ENCODE peak calls at places on chromosome 20, in six cellular contexts. O is A549, Q is HepG2, V is SK-N-SH, Z is H1, T is GM12878. M is an unnamed sample.

GRCh38 chr20:59026904-59027745 is 5.0 kb downstream of the ATP5F1E start:
- DNase-seq in O (no peak), Q (no peak), V (no peak), Z (no peak), T (no peak), M (no peak)

GRCh38 chr20:24934716-24935115 is 14.4 kb upstream of the CST7 start:
- DNase-seq in O (no peak), Q (no peak), V (no peak), Z (no peak), T (no peak), M (no peak)

GRCh38 chr20:21099653-21100589 is 6.2 kb downstream of the LINC00237 start:
- DNase-seq in O (no peak), Q (no peak), V (peak; percentile 59), Z (no peak), T (no peak), M (peak; percentile 4)

GRCh38 chr20:36474563-36474962 is 66.8 kb upstream of the MYL9 start:
- DNase-seq in O (no peak), Q (no peak), V (no peak), Z (no peak), T (no peak), M (no peak)

GRCh38 chr20:59836768-59837167 is 96.7 kb downstream of the SYCP2 start:
- DNase-seq in O (no peak), Q (no peak), V (no peak), Z (no peak), T (no peak), M (no peak)

GRCh38 chr20:50628326-50628725 is 63.0 kb downstream of the RIPOR3 start:
- DNase-seq in O (no peak), Q (peak; percentile 33), V (peak; percentile 73), Z (no peak), T (no peak), M (no peak)

GRCh38 chr20:64110411-64111068 is 3.2 kb upstream of the NPBWR2 start:
- DNase-seq in O (no peak), Q (no peak), V (peak; percentile 33), Z (no peak), T (no peak), M (no peak)

GRCh38 chr20:42754713-42755112 is 435.0 kb downstream of the PTPRT start:
- DNase-seq in O (no peak), Q (no peak), V (no peak), Z (no peak), T (no peak), M (no peak)

GRCh38 chr20:58795181-58795922 is 55.4 kb downstream of the GNAS-AS1 start:
- DNase-seq in O (no peak), Q (no peak), V (no peak), Z (no peak), T (no peak), M (no peak)

GRCh38 chr20:2692036-2692885 is at the start of gene EBF4:
- DNase-seq in O (peak; percentile 69), Q (no peak), V (peak; percentile 99), Z (no peak), T (no peak), M (no peak)

GRCh38 chr20:31721408-31722332 is 998 bp downstream of the BCL2L1 start:
- DNase-seq in O (no peak), Q (no peak), V (no peak), Z (no peak), T (no peak), M (no peak)

GRCh38 chr20:12875510-12875909 is 133.3 kb upstream of the SPTLC3 start:
- DNase-seq in O (no peak), Q (peak; percentile 35), V (no peak), Z (no peak), T (no peak), M (no peak)

GRCh38 chr20:47070176-47070575 is 175.5 kb downstream of the EYA2 start:
- DNase-seq in O (no peak), Q (no peak), V (no peak), Z (no peak), T (no peak), M (peak; percentile 72)

GRCh38 chr20:41145821-41146620 is 8.7 kb downstream of the PLCG1 start:
- DNase-seq in O (no peak), Q (no peak), V (no peak), Z (no peak), T (no peak), M (no peak)

GRCh38 chr20:41355192-41355591 is 11.4 kb downstream of the EMILIN3 start:
- DNase-seq in O (no peak), Q (no peak), V (no peak), Z (no peak), T (no peak), M (no peak)

GRCh38 chr20:61019322-61019721 is 232.7 kb upstream of the CDH4 start:
- DNase-seq in O (no peak), Q (no peak), V (no peak), Z (no peak), T (no peak), M (no peak)

GRCh38 chr20:40787922-40788321 is 98.9 kb upstream of the MAFB start:
- DNase-seq in O (no peak), Q (no peak), V (no peak), Z (no peak), T (no peak), M (no peak)

GRCh38 chr20:1718604-1719384 is 61.2 kb upstream of the SIRPG start:
- DNase-seq in O (no peak), Q (no peak), V (no peak), Z (no peak), T (no peak), M (peak; percentile 46)

GRCh38 chr20:20837574-20838021 is 125.2 kb upstream of the RALGAPA2 start:
- DNase-seq in O (peak; percentile 65), Q (peak; percentile 60), V (peak; percentile 63), Z (no peak), T (no peak), M (peak; percentile 35)

GRCh38 chr20:10793741-10794140 is 119.9 kb upstream of the JAG1 start:
- DNase-seq in O (no peak), Q (no peak), V (no peak), Z (no peak), T (no peak), M (no peak)

GRCh38 chr20:3669710-3670367 is 6.6 kb upstream of the GFRA4 start:
- DNase-seq in O (no peak), Q (no peak), V (peak; percentile 29), Z (no peak), T (no peak), M (no peak)

GRCh38 chr20:43936371-43936770 is 21.7 kb downstream of the TOX2 start:
- DNase-seq in O (no peak), Q (no peak), V (no peak), Z (no peak), T (no peak), M (peak; percentile 42)
- TF ChIP-seq RFX5 in O (no peak), Q (no peak), V (no peak), Z (no peak), T (no peak), M (no peak)

GRCh38 chr20:17042122-17042521 is 184.7 kb upstream of the PCSK2 start:
- DNase-seq in O (no peak), Q (no peak), V (no peak), Z (no peak), T (no peak), M (no peak)

DNA sequence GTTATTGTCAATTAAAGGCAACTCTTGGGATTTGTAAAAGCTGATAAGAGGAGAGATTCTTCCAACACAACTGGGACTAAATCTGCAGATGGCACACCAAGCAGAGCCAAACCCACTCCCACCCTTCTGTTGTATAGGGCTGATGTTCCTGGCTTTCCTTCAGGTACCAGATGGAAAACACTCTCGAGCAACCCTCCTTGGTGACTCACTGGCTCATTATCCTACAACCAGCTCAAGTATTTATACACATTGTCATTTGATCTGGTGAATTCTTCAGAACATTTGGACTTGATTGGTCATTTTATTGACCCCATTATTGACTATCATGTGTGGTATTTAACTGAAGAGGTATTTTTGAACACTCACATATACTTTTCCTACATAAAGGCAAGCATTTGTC is 190.3 kb upstream of the PCSK2 start:
- DNase-seq in O (no peak), Q (no peak), V (no peak), Z (no peak), T (no peak), M (peak; percentile 58)
- TF ChIP-seq RFX5 in O (no peak), Q (no peak), V (no peak), Z (no peak), T (no peak), M (no peak)

GRCh38 chr20:48850681-48851299 is 23.0 kb upstream of the PREX1 start:
- DNase-seq in O (no peak), Q (no peak), V (no peak), Z (no peak), T (no peak), M (no peak)
- TF ChIP-seq RFX5 in O (no peak), Q (no peak), V (no peak), Z (no peak), T (no peak), M (no peak)

GRCh38 chr20:63028461-63028921 is 21.7 kb upstream of the BHLHE23 start:
- DNase-seq in O (no peak), Q (no peak), V (no peak), Z (no peak), T (no peak), M (no peak)
- TF ChIP-seq RFX5 in O (no peak), Q (no peak), V (no peak), Z (no peak), T (no peak), M (no peak)

M was measured in IMR-90.